ENCODE peak calls at places on chromosome 16, in four cellular contexts. N, K, U and T are unnamed samples.

GRCh38 chr16:86910146-86910805 is 331.9 kb downstream of the FOXL1 start:
- DNase-seq in N (no peak), K (no peak), U (no peak), T (no peak)

GRCh38 chr16:57984443-57985203 is 13.7 kb upstream of the CNGB1 start:
- DNase-seq in N (peak; percentile 68), U (peak; percentile 99), K (peak; percentile 61), T (no peak)

GRCh38 chr16:6016530-6017184 is 919.1 kb upstream of the EEF2KMT start:
- DNase-seq in U (peak; percentile 90), N (peak; percentile 45), K (peak; percentile 14), T (no peak)

GRCh38 chr16:13390986-13391305 is 489.5 kb downstream of the SHISA9 start:
- DNase-seq in K (no peak), N (no peak), U (no peak), T (no peak)

GRCh38 chr16:68644715-68645493 is at the start of gene CDH3:
- DNase-seq in U (peak; percentile 78), K (peak; percentile 97), N (peak; percentile 48), T (peak; percentile 88)

GRCh38 chr16:11007714-11008240 is 63.4 kb downstream of the CLEC16A start:
- DNase-seq in N (no peak), U (peak; percentile 65), K (no peak), T (no peak)

GRCh38 chr16:69166221-69166833 is 20.6 kb upstream of the SNTB2 start:
- DNase-seq in U (no peak), N (peak; percentile 80), K (peak; percentile 42), T (no peak)

GRCh38 chr16:83481589-83481988 is 326.2 kb upstream of the HSBP1 start:
- DNase-seq in U (no peak), N (no peak), K (no peak), T (no peak)

DNA sequence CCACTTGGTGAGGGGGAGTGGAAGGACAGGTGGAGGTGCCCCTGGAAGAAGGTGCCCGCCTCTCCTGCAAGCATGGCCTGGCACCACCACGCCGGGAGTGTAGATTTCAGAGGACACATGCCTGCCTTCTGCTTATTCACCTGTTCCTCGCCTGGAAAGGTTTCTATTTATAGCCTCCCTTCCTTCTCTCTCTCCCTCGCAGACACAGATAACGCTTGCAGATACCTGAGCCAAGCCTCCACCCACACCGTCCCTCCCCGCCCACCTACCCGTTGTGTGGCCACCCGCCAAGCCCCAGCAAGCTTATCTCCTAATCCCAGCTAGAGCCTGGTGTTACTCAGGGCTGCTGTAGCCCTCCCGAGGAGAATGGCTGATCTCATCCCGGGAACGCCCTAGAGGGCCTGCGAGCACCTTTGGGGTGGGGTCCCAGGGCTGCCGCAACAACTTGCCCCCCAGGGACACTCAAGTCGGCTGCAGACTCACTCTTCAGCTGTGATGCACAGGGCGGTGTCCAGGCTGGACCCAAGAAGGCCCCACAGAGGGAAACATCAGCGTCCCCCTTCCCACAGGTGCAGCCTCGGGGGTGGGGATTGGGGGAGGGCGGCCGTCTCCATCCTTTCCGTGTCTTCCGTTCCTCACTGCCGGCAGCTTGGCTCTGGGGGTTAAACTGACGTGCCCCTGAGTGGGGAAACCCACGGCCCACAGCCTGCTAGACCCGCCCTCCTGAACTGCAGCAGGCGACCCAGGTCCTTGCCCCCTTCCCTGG is 1.9 kb upstream of the SNAI3 start:
- DNase-seq in N (peak; percentile 20), U (peak; percentile 47), K (no peak), T (peak; percentile 88)
- TF ChIP-seq EZH2 in N (no peak), U (no peak), K (no peak), T (no peak)

GRCh38 chr16:31489616-31490584 is 7.0 kb downstream of the SLC5A2 start:
- DNase-seq in U (no peak), N (no peak), K (no peak), T (no peak)
- TF ChIP-seq EZH2 in U (no peak), N (no peak), K (no peak), T (no peak)

GRCh38 chr16:51151951-51152663 is 1.0 kb upstream of the SALL1 start:
- DNase-seq in N (peak; percentile 91), U (peak; percentile 96), K (no peak), T (no peak)

GRCh38 chr16:51150159-51150893 is 744 bp downstream of the SALL1 start:
- DNase-seq in K (no peak), N (peak; percentile 33), U (peak; percentile 42), T (no peak)

GRCh38 chr16:51152691-51153261 is 1.7 kb upstream of the SALL1 start:
- DNase-seq in N (no peak), K (no peak), U (no peak), T (no peak)

GRCh38 chr16:51150894-51151320 is at the start of gene SALL1:
- DNase-seq in K (no peak), U (peak; percentile 46), N (no peak), T (no peak)

DNA sequence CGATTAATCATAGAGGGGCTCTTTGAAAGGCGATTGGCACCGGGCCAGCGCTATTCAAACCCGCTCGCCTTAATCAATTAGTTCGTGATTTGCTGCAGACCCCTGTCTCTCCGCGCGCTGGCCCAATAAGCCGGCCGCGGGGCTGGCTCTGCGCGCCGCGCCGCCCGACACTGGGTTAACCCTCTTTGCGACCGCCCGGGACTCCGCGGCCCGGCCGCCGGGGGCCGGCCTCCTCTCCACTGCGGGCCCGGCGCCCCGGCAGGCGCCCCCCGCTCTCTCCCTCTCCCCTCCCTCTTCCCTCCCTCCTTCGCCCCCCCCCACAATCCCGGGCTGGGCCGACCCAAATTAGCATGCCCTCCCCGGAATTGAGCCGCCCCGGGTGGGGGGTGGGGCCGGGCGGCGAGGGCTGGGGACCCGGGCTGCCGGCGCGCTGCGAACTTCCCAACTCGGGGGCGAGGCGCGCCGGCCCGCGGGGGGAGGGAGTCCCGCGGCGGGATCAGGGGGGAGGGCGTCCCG is 423 bp upstream of the SALL1 start:
- DNase-seq in U (peak; percentile 97), K (no peak), N (peak; percentile 92), T (no peak)
- TF ChIP-seq EZH2 in U (no peak), K (no peak), N (no peak), T (no peak)

GRCh38 chr16:50694206-50694605 is 800 bp downstream of the NOD2 start:
- DNase-seq in U (no peak), N (no peak), K (no peak), T (no peak)
- TF ChIP-seq EZH2 in U (no peak), N (no peak), K (no peak), T (no peak)

DNA sequence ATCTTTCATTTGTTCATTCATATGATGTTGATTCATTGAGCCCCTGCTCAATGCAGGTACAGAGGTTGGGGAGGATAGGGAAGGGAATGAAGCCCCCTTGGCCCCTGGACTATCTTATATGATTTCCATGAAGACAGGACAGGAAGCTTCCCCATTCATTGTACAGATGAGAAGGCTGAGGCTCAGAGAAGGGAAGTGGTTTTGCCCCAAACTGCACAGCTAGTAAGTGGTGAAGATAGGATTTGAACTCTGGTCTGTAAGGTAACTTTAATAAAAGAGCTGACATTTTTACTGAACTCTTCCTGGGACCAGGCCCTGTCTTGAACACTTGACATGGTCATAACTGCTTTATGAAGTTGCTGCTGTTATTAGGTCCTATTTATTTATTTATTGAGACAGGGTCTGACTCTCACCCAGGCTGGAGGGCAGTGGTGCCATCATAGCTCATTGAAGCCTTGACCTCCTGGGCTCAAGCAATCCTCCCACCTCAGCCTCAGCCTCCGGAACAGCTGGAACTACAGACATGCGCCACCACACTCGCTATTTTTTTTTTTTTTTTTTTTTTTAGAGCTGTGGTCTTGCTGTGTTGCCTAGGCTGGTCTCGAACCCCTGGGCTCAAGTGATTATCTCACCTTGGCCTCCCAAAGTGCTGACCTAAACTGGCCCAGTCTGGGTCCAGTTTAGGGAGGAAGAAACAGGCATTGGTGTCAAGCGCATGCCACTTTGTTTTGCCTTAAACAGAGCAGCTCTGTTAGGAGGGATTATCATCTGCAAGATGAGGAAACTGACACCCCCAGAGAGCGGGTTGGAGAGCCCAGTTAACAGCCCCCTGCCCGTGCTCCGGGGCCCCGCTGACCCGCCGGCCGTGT is 5.0 kb downstream of the CTF1 start:
- DNase-seq in U (no peak), K (no peak), N (no peak), T (no peak)
- TF ChIP-seq EZH2 in U (no peak), K (no peak), N (no peak), T (no peak)

GRCh38 chr16:64957246-64957645 is 164.6 kb downstream of the CDH11 start:
- DNase-seq in U (no peak), K (no peak), N (peak; percentile 51), T (no peak)
- TF ChIP-seq EZH2 in U (no peak), K (no peak), N (no peak), T (no peak)

DNA sequence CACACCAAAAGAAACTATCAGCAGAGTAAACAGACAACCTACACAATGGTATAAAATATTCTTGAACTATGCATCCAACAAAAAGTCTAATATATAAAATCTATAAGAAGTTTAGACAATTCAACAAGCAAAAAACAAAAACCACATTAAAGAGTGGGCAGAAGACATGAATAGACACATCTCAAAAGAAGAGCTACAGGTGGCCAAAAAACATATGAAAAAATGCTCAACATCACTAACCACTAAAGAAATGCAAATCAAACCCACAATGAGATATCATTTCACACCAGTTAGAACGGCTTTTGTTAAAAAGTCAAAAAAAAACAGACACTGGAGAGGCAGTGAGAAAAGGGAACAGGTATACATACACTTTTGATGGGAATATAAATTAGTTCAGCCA is 348.9 kb upstream of the MAF start:
- DNase-seq in N (no peak), K (no peak), U (no peak), T (no peak)
- TF ChIP-seq EZH2 in N (no peak), K (no peak), U (no peak), T (no peak)